ENCODE peak calls at places on chromosome 20, in nine cellular contexts. W is activated gamma-delta T cell treated with anti-CD3 and anti-CD28 coated beads, Interleukin-2, amount 50 U/mL, for 16 hours; R is NCI-H1092 treated with DMSO at 0.1 percent for 48 hours; I is activated CD8-positive, alpha-beta memory T cell treated with anti-CD3 and anti-CD28 coated beads for 1 hour; K is NCI-H748 treated with DMSO at 0.1 percent for 48 hours; F is dorsolateral prefrontal cortex; T is GM03348; J is activated T-cell treated with anti-CD3 and anti-CD28 coated beads, Interleukin-2, amount 50 U/mL, for 4 hours; C is mesothelial cell of epicardium. P is an unnamed sample.

GRCh38 chr20:58701431-58702160 is 9.0 kb downstream of the NPEPL1 start:
- DNase-seq in W (no peak), R (no peak), I (no peak), K (no peak), F (no peak), T (no peak), J (no peak), C (peak), P (no peak)

GRCh38 chr20:36645998-36646397 is at the start of gene SLA2:
- DNase-seq in W (peak), R (no peak), I (peak), K (no peak), F (no peak), T (no peak), J (peak), C (no peak), P (no peak)

GRCh38 chr20:63456429-63457284 is 15.8 kb downstream of the KCNQ2 start:
- DNase-seq in W (no peak), R (no peak), I (no peak), K (no peak), F (no peak), T (no peak), J (no peak), C (no peak), P (no peak)

GRCh38 chr20:5410450-5410849 is 93.7 kb upstream of the PROKR2 start:
- DNase-seq in W (no peak), R (no peak), I (no peak), K (no peak), F (no peak), T (no peak), J (no peak), C (no peak), P (no peak)

GRCh38 chr20:38875170-38875993 is 50.8 kb upstream of the FAM83D start:
- DNase-seq in W (peak), R (no peak), I (peak), K (no peak), F (peak), T (no peak), J (peak), C (no peak), P (no peak)

GRCh38 chr20:41179961-41180360 is 42.6 kb downstream of the PLCG1 start:
- DNase-seq in W (no peak), R (no peak), I (no peak), K (no peak), F (peak), T (no peak), J (no peak), C (peak), P (no peak)

GRCh38 chr20:34951252-34951651 is 4.4 kb downstream of the GSS start:
- DNase-seq in W (no peak), R (no peak), I (no peak), K (no peak), F (no peak), T (no peak), J (no peak), C (no peak), P (no peak)

GRCh38 chr20:35473684-35474083 is 18.3 kb downstream of the CEP250 start:
- DNase-seq in W (no peak), R (no peak), I (no peak), K (no peak), F (no peak), T (no peak), J (no peak), C (no peak), P (no peak)

P was measured in cardiac fibroblast.